ENCODE peak calls at places on chromosomes 5 and 9, in six cellular contexts. M, T, S, W, H and E are unnamed samples.

GRCh38 chr9:121239071-121239470 is 28.9 kb upstream of the GSN start:
- DNase-seq in T (no peak), W (no peak), S (no peak), M (no peak), H (no peak), E (no peak)

GRCh38 chr9:121634800-121635261 is 16.6 kb upstream of the DAB2IP start:
- DNase-seq in S (peak; percentile 46), T (no peak), M (no peak), W (no peak), H (no peak), E (no peak)

GRCh38 chr9:74078647-74079046 is 418.5 kb upstream of the RORB start:
- DNase-seq in T (no peak), M (no peak), H (no peak), S (no peak), W (no peak), E (no peak)

GRCh38 chr9:71765693-71766092 is 2.6 kb downstream of the CEMIP2 start:
- DNase-seq in W (no peak), H (no peak), T (no peak), M (no peak), S (no peak), E (no peak)

GRCh38 chr5:144712090-144712489 is 541.4 kb downstream of the KCTD16 start:
- DNase-seq in H (no peak), W (no peak), S (no peak), T (no peak), M (no peak), E (no peak)

GRCh38 chr9:136047775-136048559 is 47.1 kb downstream of the NACC2 start:
- DNase-seq in S (no peak), M (no peak), H (no peak), W (no peak), T (no peak), E (no peak)

GRCh38 chr5:120464627-120465280 is 654 bp downstream of the PRR16 start:
- DNase-seq in M (peak; percentile 36), S (no peak), H (peak; percentile 25), T (peak; percentile 49), W (peak; percentile 56), E (peak; percentile 23)

GRCh38 chr9:5013379-5013778 is 28.3 kb downstream of the JAK2 start:
- DNase-seq in S (no peak), W (no peak), H (no peak), M (no peak), T (no peak), E (no peak)

GRCh38 chr5:176185133-176185733 is 53.0 kb upstream of the SIMC1 start:
- DNase-seq in S (no peak), M (no peak), T (no peak), H (no peak), W (no peak), E (no peak)

GRCh38 chr5:108515706-108516105 is 133.8 kb upstream of the FBXL17 start:
- DNase-seq in T (no peak), S (no peak), M (no peak), W (no peak), H (no peak), E (no peak)

GRCh38 chr5:134568761-134569725 is 43.6 kb downstream of the JADE2 start:
- DNase-seq in M (peak; percentile 98), S (peak; percentile 50), T (peak; percentile 66), W (peak; percentile 88), H (peak; percentile 91), E (peak; percentile 68)

GRCh38 chr5:149452665-149453617 is 73.8 kb upstream of the IL17B start:
- DNase-seq in S (peak; percentile 48), H (no peak), W (peak; percentile 79), M (no peak), T (no peak), E (peak; percentile 57)

GRCh38 chr5:166166071-166166470 is 2125.4 kb upstream of the WWC1 start:
- DNase-seq in S (no peak), W (no peak), T (no peak), M (no peak), H (no peak), E (no peak)

GRCh38 chr5:35345222-35345621 is 114.9 kb upstream of the PRLR start:
- DNase-seq in W (no peak), S (peak; percentile 10), H (no peak), M (no peak), T (no peak), E (no peak)

GRCh38 chr9:77426712-77427111 is 221.4 kb downstream of the GNA14 start:
- DNase-seq in W (no peak), T (no peak), S (no peak), M (no peak), H (no peak), E (no peak)

GRCh38 chr5:90902681-90903386 is 344.2 kb downstream of the ADGRV1 start:
- DNase-seq in H (no peak), M (no peak), T (no peak), S (no peak), W (no peak), E (no peak)

GRCh38 chr5:54443264-54443663 is 12.2 kb upstream of the HSPB3 start:
- DNase-seq in H (no peak), M (no peak), T (no peak), S (peak; percentile 33), W (no peak), E (no peak)

GRCh38 chr9:133494636-133495326 is 15.9 kb upstream of the SLC2A6 start:
- DNase-seq in T (no peak), H (no peak), M (no peak), S (no peak), W (no peak), E (no peak)

GRCh38 chr5:36689225-36689624 is 82.8 kb downstream of the SLC1A3 start:
- DNase-seq in H (no peak), M (no peak), S (no peak), W (no peak), T (no peak), E (no peak)

GRCh38 chr9:35311891-35312639 is 150.3 kb downstream of the UNC13B start:
- DNase-seq in S (peak; percentile 3), M (no peak), W (no peak), H (no peak), T (no peak), E (no peak)

GRCh38 chr5:110401881-110402280 is 324.6 kb downstream of the TMEM232 start:
- DNase-seq in W (no peak), S (no peak), H (no peak), M (no peak), T (no peak), E (no peak)

GRCh38 chr9:130699047-130699446 is 5.5 kb downstream of the EXOSC2 start:
- DNase-seq in W (no peak), H (no peak), T (no peak), M (no peak), S (no peak), E (no peak)

GRCh38 chr5:179488464-179488863 is 61.9 kb upstream of the RUFY1 start:
- DNase-seq in M (no peak), T (no peak), W (no peak), H (no peak), S (no peak), E (no peak)

GRCh38 chr5:4563400-4563799 is 576.7 kb upstream of the ADAMTS16 start:
- DNase-seq in H (no peak), S (peak; percentile 16), W (no peak), M (no peak), T (no peak), E (no peak)
- H3K9me3 ChIP-seq in H (peaks cover 18% of the 10 kb centered on the region), S (no peaks in the 10 kb centered on the region), W (peaks cover 9% of the 10 kb centered on the region), M (no peaks in the 10 kb centered on the region), T (no peaks in the 10 kb centered on the region), E (peaks cover 7% of the 10 kb centered on the region)

GRCh38 chr9:89813482-89813881 is 208.7 kb downstream of the GADD45G start:
- DNase-seq in M (peak; percentile 11), T (no peak), S (no peak), H (no peak), W (no peak), E (no peak)
- TF ChIP-seq CTCF in M (no peak), T (no peak), S (no peak), H (no peak), W (no peak), E (no peak)

DNA sequence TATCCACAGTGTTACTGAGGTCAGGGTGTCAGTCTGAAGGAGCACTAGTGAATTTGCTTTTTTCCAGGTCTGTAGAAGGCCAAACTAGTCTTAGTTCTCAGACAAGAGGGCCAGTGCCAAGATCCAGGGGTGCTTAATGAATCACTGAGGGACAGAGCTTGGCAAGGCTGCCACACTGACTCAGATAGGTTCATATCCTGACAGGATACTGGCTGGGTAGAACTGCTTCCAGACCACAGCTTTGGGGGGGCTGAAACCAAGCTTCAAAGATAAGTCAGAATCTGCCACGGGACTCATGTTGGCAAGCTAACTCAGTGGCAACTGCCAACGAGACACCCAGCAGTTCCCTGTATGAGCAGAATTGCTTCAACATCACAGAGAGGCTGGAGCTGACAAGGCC is 1125.4 kb downstream of the EFNA5 start:
- DNase-seq in S (no peak), T (no peak), W (no peak), H (no peak), M (no peak), E (no peak)
- H3K9me3 ChIP-seq in S (peaks cover 36% of the 10 kb centered on the region), T (no peaks in the 10 kb centered on the region), W (peaks cover 3% of the 10 kb centered on the region), H (peaks cover 51% of the 10 kb centered on the region), M (no peaks in the 10 kb centered on the region), E (no peaks in the 10 kb centered on the region)

DNA sequence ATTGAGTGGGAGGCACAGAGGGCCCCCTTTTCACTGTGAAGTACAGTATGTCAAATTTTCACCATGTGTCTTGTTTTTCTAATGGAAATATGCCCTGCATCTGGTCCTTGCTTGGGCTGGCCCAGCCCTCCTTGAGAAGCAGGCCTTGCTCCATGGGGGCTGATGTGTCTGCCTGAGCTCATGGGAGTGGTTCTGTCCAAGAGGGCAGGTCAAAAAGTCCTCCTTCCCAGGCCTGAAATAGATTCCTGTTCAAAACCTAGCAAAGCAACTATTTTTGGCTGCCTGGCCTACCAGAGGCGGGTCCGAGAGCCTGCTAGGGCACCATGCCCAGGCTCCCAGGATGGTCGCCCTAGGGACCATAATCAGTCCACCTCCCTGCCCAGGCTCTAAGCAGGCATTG is 40.5 kb upstream of the NEURL1B start:
- DNase-seq in T (no peak), H (no peak), S (no peak), W (no peak), M (no peak), E (no peak)
- TF ChIP-seq CTCF in T (no peak), H (no peak), S (no peak), W (no peak), M (no peak), E (no peak)

GRCh38 chr5:141319699-141320098 is 885 bp downstream of the TAF7 start:
- DNase-seq in S (no peak), H (no peak), T (no peak), M (no peak), W (no peak), E (no peak)

GRCh38 chr5:141319202-141319601 is 1.4 kb downstream of the TAF7 start:
- DNase-seq in T (no peak), H (no peak), S (no peak), W (no peak), M (no peak), E (no peak)

GRCh38 chr5:141313711-141314110 is 6.9 kb downstream of the TAF7 start:
- DNase-seq in H (no peak), T (no peak), S (no peak), M (no peak), W (no peak), E (no peak)
- H3K9me3 ChIP-seq in H (peaks cover 100% of the 10 kb centered on the region), T (peaks cover 95% of the 10 kb centered on the region), S (peaks cover 72% of the 10 kb centered on the region), M (peaks cover 30% of the 10 kb centered on the region), W (peaks cover 57% of the 10 kb centered on the region), E (peaks cover 99% of the 10 kb centered on the region)